ENCODE peak calls at places on chromosomes 13 and 19, in five cellular contexts. G, O, P, Q and Z are unnamed samples.
A peak's percentile ranks its signal among the peaks of the same experiment; 100 is the strongest.

GRCh38 chr13:93248627-93249047 is 22.0 kb downstream of the GPC6 start:
- DNase-seq in G (no peak), O (no peak), P (peak; percentile 78), Q (peak; percentile 66), Z (peak; percentile 92)

GRCh38 chr19:49361438-49362047 is 673 bp downstream of the TEAD2 start:
- DNase-seq in G (no peak), O (peak; percentile 75), P (peak; percentile 80), Q (peak; percentile 65), Z (peak; percentile 88)

GRCh38 chr19:18021121-18021755 is 13.3 kb downstream of the ARRDC2 start:
- DNase-seq in G (peak; percentile 68), O (peak; percentile 91), P (peak; percentile 80), Q (peak; percentile 69), Z (peak; percentile 80)

GRCh38 chr19:6248856-6249255 is 30.9 kb downstream of the MLLT1 start:
- DNase-seq in G (no peak), O (no peak), P (no peak), Q (no peak), Z (no peak)

GRCh38 chr19:46950526-46951235 is 69.0 kb upstream of the NPAS1 start:
- DNase-seq in G (no peak), O (no peak), P (no peak), Q (no peak), Z (no peak)

GRCh38 chr13:40058757-40059236 is 403.3 kb downstream of the COG6 start:
- DNase-seq in G (no peak), O (no peak), P (no peak), Q (no peak), Z (no peak)

GRCh38 chr13:106858910-106859309 is 291.0 kb upstream of the ARGLU1 start:
- DNase-seq in G (peak; percentile 83), O (no peak), P (peak; percentile 21), Q (no peak), Z (no peak)

GRCh38 chr19:44573647-44574046 is 39.7 kb upstream of the IGSF23 start:
- DNase-seq in G (no peak), O (no peak), P (no peak), Q (no peak), Z (peak; percentile 77)

GRCh38 chr13:77338961-77339401 is 12.1 kb upstream of the MYCBP2 start:
- DNase-seq in G (no peak), O (no peak), P (no peak), Q (no peak), Z (no peak)

GRCh38 chr19:36573948-36574726 is 1.0 kb upstream of the ZNF529 start:
- DNase-seq in G (peak; percentile 61), O (peak; percentile 62), P (peak; percentile 1), Q (peak; percentile 43), Z (no peak)

GRCh38 chr13:26837997-26838396 is 77.4 kb upstream of the GPR12 start:
- DNase-seq in G (peak; percentile 59), O (no peak), P (peak; percentile 22), Q (no peak), Z (no peak)

GRCh38 chr13:112893570-112894422 is 75.2 kb upstream of the MCF2L start:
- DNase-seq in G (no peak), O (peak; percentile 33), P (peak; percentile 19), Q (no peak), Z (peak; percentile 33)

GRCh38 chr13:31131470-31131961 is 30.2 kb downstream of the HSPH1 start:
- DNase-seq in G (no peak), O (no peak), P (no peak), Q (no peak), Z (no peak)

GRCh38 chr19:15136234-15136954 is 29.2 kb downstream of the SYDE1 start:
- DNase-seq in G (peak; percentile 97), O (peak; percentile 28), P (peak; percentile 88), Q (no peak), Z (no peak)

GRCh38 chr19:13277104-13277809 is 127.0 kb downstream of the IER2 start:
- DNase-seq in G (peak; percentile 60), O (peak; percentile 81), P (peak; percentile 96), Q (peak; percentile 48), Z (peak; percentile 91)

GRCh38 chr19:50000038-50000890 is 24.9 kb downstream of the VRK3 start:
- DNase-seq in G (no peak), O (no peak), P (no peak), Q (no peak), Z (no peak)

GRCh38 chr13:80923907-80924306 is 583.0 kb upstream of the SPRY2 start:
- DNase-seq in G (no peak), O (no peak), P (no peak), Q (no peak), Z (peak; percentile 15)

GRCh38 chr13:50303963-50304721 is 288.9 kb downstream of the KCNRG start:
- DNase-seq in G (no peak), O (no peak), P (no peak), Q (no peak), Z (no peak)

GRCh38 chr13:110371550-110372465 is 64.7 kb downstream of the COL4A2 start:
- DNase-seq in G (no peak), O (no peak), P (no peak), Q (peak; percentile 59), Z (peak; percentile 15)

GRCh38 chr19:3382460-3383100 is 16.2 kb downstream of the NFIC start:
- DNase-seq in G (no peak), O (no peak), P (no peak), Q (no peak), Z (no peak)
- H3K4me1 ChIP-seq in G (no peaks in the 10 kb centered on the region), O (peaks cover 32% of the 10 kb centered on the region), P (no peaks in the 10 kb centered on the region), Q (peaks cover 5% of the 10 kb centered on the region), Z (peaks cover 28% of the 10 kb centered on the region)

DNA sequence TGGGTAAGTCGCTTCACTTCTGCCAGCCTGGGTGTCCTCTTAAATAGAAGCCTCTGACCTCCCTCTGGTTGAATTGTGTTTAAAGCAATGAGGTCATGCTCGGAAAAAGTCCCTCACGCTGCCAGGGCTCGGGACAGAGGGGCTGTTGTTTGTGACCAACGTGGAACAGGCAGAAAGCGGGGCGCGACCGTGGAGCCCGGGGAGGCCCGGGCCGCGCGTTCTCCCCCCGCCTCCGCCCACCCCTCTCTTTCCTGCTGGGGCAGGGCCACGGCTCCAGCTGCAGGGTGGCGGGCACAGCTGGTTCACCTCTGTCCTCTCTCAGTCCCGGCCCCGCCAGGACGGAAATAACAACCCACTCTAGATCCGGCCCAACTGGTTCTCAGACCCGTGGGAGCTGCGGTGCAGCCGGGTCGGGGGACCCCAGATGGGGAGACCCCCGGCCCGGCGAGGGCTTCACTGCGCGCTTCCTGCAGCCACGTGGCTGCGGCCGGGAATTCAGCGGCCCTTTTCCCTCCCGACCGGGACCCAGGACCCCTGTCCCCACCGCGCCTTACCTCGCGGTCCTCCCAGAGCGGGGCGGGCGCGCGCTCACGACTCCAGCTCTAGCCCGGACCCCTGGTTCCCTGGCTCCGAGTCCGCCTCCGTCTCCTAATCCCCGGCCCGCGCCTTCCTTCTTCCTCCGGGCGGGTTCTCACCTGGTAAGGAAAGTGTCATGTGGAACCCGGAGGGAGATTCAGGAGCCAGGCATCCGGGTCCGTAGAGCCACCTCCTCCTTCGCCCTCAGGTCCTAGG is 1.9 kb downstream of the CDC42EP5 start:
- DNase-seq in G (no peak), O (peak; percentile 68), P (no peak), Q (no peak), Z (peak; percentile 42)
- TF ChIP-seq EZH2 in G (peak; percentile 87), O (no peak), P (peak; percentile 91), Q (peak; percentile 44), Z (no peak)

GRCh38 chr19:55157064-55157908 is at the start of gene TNNI3:
- DNase-seq in G (no peak), O (no peak), P (no peak), Q (no peak), Z (no peak)
- H3K4me3 ChIP-seq in G (no peak within 1 kb of the TSS), O (no peak within 1 kb of the TSS), P (peak within 1 kb of the TSS; percentile 68), Q (no peak within 1 kb of the TSS), Z (peak within 1 kb of the TSS; percentile 61)

GRCh38 chr19:16593181-16593580 is 21.0 kb upstream of the SLC35E1 start:
- DNase-seq in G (no peak), O (no peak), P (no peak), Q (no peak), Z (no peak)

GRCh38 chr19:16594131-16594586 is 21.9 kb upstream of the SLC35E1 start:
- DNase-seq in G (no peak), O (no peak), P (no peak), Q (no peak), Z (no peak)

GRCh38 chr19:16594681-16595091 is 22.5 kb upstream of the SLC35E1 start:
- DNase-seq in G (no peak), O (no peak), P (no peak), Q (no peak), Z (no peak)

GRCh38 chr19:16596399-16596798 is 24.2 kb upstream of the SLC35E1 start:
- DNase-seq in G (no peak), O (no peak), P (no peak), Q (no peak), Z (no peak)

GRCh38 chr19:16595097-16595496 is 22.9 kb upstream of the SLC35E1 start:
- DNase-seq in G (no peak), O (no peak), P (no peak), Q (no peak), Z (no peak)
- H3K4me1 ChIP-seq in G (no peaks in the 10 kb centered on the region), O (no peaks in the 10 kb centered on the region), P (peaks cover 5% of the 10 kb centered on the region), Q (peaks cover 7% of the 10 kb centered on the region), Z (peaks cover 4% of the 10 kb centered on the region)

DNA sequence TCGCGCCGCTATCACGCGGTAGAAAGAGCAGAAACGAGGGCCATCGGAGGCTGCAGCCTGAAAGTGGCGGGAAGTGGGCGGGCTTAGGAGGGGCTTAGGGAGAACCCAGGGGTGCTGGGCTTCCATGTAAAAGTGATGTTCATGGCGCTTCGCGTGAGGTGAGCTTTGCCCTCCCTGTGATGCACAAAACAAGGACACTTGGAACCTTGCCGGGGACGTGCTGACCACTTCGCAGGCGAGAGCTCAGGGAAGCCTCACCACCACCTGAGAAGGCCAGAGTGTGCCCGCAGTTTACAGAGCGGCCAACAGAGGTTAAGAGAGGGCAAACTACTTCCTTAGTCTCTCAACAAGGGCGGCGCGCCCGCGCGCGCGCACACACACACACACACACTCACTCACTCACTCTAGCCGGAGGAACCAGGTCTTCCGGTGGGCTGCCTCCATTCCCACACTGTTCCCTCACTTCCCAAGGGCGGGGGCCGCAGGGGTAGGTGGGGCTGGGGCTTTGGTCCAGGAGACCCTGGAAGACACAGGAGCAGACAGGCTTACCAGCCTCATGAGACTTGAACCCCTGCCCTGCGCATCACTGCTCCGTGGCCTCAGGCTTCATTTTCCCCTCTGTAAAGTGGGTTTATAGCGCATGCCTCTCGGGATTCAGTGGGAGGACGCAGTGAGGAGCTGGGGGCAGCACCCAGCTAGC is 716 bp downstream of the GAPDHS start:
- DNase-seq in G (no peak), O (peak; percentile 48), P (no peak), Q (no peak), Z (no peak)
- TF ChIP-seq EZH2 in G (no peak), O (no peak), P (no peak), Q (peak; percentile 63), Z (no peak)